ENCODE peak calls at places on chromosomes 1 and 21, in six cellular contexts. O is transverse colon, E is lower lobe of right lung, Y is right cardiac atrium, I is heart right ventricle, F is A549. Q is an unnamed sample. For H3K4me1, the result is how much of the 10 kb centered on the place peaks cover.

GRCh38 chr1:190474010-190474409 is 3.7 kb downstream of the BRINP3 start:
- DNase-seq in O (no peak), E (no peak), Y (no peak), I (no peak), F (no peak), Q (no peak)

GRCh38 chr21:32203877-32204480 is 74.9 kb downstream of the MIS18A start:
- DNase-seq in O (no peak), E (no peak), Y (no peak), I (no peak), F (no peak), Q (no peak)

GRCh38 chr1:209116705-209117104 is 466.8 kb upstream of the CAMK1G start:
- DNase-seq in O (no peak), E (no peak), Y (no peak), I (no peak), F (no peak), Q (no peak)

GRCh38 chr1:66495490-66495889 is 38.5 kb upstream of the SGIP1 start:
- DNase-seq in O (no peak), E (no peak), Y (no peak), I (no peak), F (no peak), Q (no peak)

GRCh38 chr21:19501115-19501514 is 1097.5 kb upstream of the TMPRSS15 start:
- DNase-seq in O (no peak), E (no peak), Y (no peak), I (no peak), F (no peak), Q (no peak)

GRCh38 chr1:59393211-59394180 is 96.6 kb downstream of the FGGY start:
- DNase-seq in O (peak), E (no peak), Y (peak), I (peak), F (no peak), Q (no peak)

GRCh38 chr1:223199094-223199647 is 56.1 kb upstream of the TLR5 start:
- DNase-seq in O (no peak), E (no peak), Y (no peak), I (no peak), F (no peak), Q (no peak)

GRCh38 chr1:196608401-196609113 is at the start of gene KCNT2:
- DNase-seq in O (peak), E (peak), Y (peak), I (peak), F (peak), Q (peak)

GRCh38 chr1:32971576-32971975 is 7.0 kb upstream of the RNF19B start:
- DNase-seq in O (no peak), E (no peak), Y (no peak), I (no peak), F (no peak), Q (no peak)

GRCh38 chr1:214102907-214103306 is 115.1 kb downstream of the PROX1 start:
- DNase-seq in O (no peak), E (no peak), Y (no peak), I (no peak), F (peak), Q (peak)

DNA sequence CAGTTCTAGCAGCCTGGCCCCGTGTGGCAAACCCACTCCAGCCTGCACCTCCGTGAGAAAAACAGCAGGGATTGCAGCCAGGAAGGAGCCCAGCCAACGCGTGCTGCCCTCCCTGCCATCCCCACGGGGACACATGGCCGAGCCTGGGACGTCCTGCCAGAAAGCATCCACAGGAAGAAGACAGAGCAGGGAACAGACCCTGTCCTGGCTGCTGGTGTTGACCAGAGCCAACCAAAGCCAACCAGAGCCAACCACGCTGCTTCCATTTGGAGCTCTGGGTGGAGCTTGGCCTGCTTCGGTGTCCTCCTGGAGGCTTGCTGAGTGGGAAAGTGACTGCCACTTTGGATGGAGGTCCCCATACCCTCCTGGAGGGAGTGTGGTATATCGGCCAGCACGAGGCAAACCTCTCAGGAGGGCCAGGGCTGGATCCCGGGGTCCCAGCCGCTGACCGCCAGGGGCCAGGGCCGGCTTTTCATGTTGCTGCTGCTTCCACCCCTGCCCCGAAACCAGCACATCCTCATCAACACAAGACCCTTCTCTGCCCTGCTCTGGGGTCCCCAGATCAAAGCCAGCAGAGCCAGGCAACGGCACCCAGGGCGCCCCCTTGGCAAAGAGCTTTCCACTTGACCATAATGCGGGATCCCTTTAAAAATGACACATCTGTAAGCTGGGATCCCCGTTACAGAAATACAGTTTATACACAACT is 80.6 kb upstream of the ARHGEF16 start:
- DNase-seq in O (no peak), E (no peak), Y (no peak), I (no peak), F (no peak), Q (no peak)
- H3K4me1 ChIP-seq in O (under half), E (under half), Y (under half), I (under half), F (under half), Q (under half)

DNA sequence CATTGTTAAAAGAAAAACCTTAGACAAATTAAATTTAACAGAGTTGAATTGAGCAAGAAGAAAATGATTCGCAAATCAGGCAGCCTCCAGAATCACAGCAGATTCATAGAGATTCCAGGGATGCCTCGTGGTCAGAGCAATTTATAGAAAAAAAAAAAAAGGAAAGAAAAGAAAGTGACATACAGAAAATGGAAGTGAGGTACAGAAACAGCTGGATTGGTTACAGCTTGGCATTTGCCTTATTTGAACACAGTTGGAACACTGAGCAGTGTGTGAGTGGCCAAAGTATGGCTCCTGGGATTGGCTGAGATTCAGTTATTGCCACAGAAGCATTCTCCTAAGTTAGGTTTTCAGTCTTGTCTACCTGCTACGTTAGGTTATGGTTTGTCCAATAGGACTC is 9.1 kb upstream of the C21orf91 start:
- DNase-seq in O (no peak), E (no peak), Y (no peak), I (no peak), F (no peak), Q (no peak)
- H3K27ac ChIP-seq in O (no peak), E (no peak), Y (no peak), I (no peak), F (no peak), Q (no peak)

GRCh38 chr1:183653468-183653794 is 315 bp upstream of the APOBEC4 start:
- DNase-seq in O (no peak), E (no peak), Y (no peak), I (no peak), F (no peak), Q (no peak)

GRCh38 chr1:183653876-183654451 is 848 bp upstream of the APOBEC4 start:
- DNase-seq in O (no peak), E (no peak), Y (peak), I (no peak), F (no peak), Q (no peak)

GRCh38 chr1:183652107-183652506 is 1.0 kb downstream of the APOBEC4 start:
- DNase-seq in O (no peak), E (no peak), Y (no peak), I (no peak), F (no peak), Q (no peak)

GRCh38 chr1:183652547-183653467 is at the start of gene APOBEC4:
- DNase-seq in O (peak), E (no peak), Y (no peak), I (no peak), F (no peak), Q (no peak)

DNA sequence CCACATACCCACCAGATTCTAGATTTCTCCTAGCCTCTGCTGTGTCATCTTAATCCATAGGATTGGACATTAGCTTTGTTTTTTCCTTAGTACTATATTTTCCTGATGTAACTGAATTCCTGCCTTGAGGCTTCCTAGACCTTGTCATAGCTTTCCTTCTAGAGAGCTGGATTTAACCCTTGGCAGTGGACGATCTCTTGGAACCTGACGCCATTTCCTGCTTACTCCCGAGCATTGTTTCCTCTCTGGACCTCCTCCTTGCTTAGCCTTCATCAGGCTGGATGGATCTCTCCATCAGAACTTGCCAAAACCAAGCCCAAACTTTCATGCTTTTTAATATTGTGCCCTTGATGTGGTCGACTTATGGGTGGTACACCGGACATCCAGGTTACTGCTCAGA is 1.5 kb downstream of the APOBEC4 start:
- DNase-seq in O (no peak), E (no peak), Y (no peak), I (no peak), F (no peak), Q (no peak)
- H3K4me1 ChIP-seq in O (under half), E (under half), Y (under half), I (half or more), F (under half), Q (under half)

DNA sequence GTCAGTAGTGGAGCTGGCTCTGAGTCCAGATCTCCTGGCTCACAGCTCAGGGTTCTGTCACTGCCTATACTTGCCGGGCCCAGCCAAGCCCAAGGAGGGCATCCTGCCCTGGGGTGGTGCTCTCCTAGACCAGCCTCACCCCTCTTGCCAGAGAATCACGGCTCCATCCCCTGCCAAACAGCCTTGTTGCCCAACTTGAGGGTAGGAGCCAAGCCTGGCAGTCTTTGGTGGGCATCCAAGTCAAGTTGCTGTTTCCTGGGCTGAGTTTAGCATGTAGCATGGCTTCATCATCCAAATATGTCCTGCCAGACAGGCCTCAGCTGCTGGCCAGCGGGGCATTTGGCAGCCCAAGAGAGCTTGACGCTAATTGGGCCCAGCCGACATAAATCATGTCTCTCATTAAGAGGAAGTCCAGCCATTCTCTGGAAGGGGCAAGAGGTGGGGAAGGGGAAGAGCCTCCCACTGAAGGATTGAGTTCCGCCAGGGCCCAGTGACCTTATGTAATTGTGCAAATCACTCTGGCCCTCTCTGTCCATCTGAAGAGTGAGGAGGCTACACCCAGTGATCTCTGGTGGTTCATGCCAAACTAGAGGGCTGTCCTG is 22.6 kb upstream of the TRABD2B start:
- DNase-seq in O (no peak), E (peak), Y (peak), I (peak), F (no peak), Q (no peak)
- H3K27ac ChIP-seq in O (peak), E (no peak), Y (peak), I (no peak), F (no peak), Q (no peak)

GRCh38 chr1:19311503-19311930 is 427 bp downstream of the AKR7A2 start:
- DNase-seq in O (no peak), E (no peak), Y (no peak), I (no peak), F (peak), Q (no peak)
- H3K4me1 ChIP-seq in O (half or more), E (under half), Y (under half), I (under half), F (under half), Q (under half)

Q was measured in SJSA1.